ENCODE peak calls at places on chromosomes 13 and 19, in seven cellular contexts. S is EL; B is head of caudate nucleus; M is CD4-positive, alpha-beta memory T cell; K is effector memory CD4-positive, alpha-beta T cell; P is GM23248; H is stimulated activated CD4-positive, alpha-beta T cell treated with anti-CD3 and anti-CD28 coated beads, Interleukin-1b, Interleukin-23, amount 100 ng/mL, for 24 hours. A is an unnamed sample.

GRCh38 chr19:16285769-16286564 is 38.7 kb upstream of the KLF2 start:
- DNase-seq in S (no peak), H (no peak), P (no peak), B (peak; percentile 65), K (no peak), M (no peak), A (no peak)

GRCh38 chr13:38758278-38758677 is 71.4 kb downstream of the FREM2 start:
- DNase-seq in M (no peak), S (no peak), K (no peak), H (no peak), B (no peak), P (no peak), A (no peak)

GRCh38 chr19:16928916-16929315 is 40.1 kb downstream of the F2RL3 start:
- DNase-seq in H (no peak), S (no peak), K (no peak), B (no peak), P (no peak), M (no peak), A (no peak)

GRCh38 chr19:29211562-29212416 is 1.2 kb downstream of the UQCRFS1 start:
- DNase-seq in B (no peak), H (no peak), M (peak; percentile 2), S (peak; percentile 9), K (no peak), P (peak; percentile 54), A (no peak)

GRCh38 chr19:33005440-33005839 is 33.4 kb downstream of the FAAP24 start:
- DNase-seq in M (no peak), P (no peak), S (no peak), B (no peak), H (no peak), K (no peak), A (no peak)

GRCh38 chr13:46211521-46212351 is at the start of gene LRRC63:
- DNase-seq in B (peak; percentile 79), P (peak; percentile 70), S (peak; percentile 48), H (peak; percentile 79), K (peak; percentile 79), M (peak; percentile 81), A (no peak)

GRCh38 chr19:10587022-10587838 is at the start of gene AP1M2:
- DNase-seq in K (no peak), M (no peak), S (no peak), H (no peak), B (no peak), P (no peak), A (no peak)

GRCh38 chr13:30656178-30656577 is 38.5 kb downstream of the USPL1 start:
- DNase-seq in M (no peak), B (no peak), P (no peak), S (no peak), K (no peak), H (no peak), A (no peak)

GRCh38 chr19:4208385-4209094 is 20.8 kb upstream of the EBI3 start:
- DNase-seq in S (peak; percentile 48), K (no peak), B (no peak), H (no peak), M (no peak), P (peak; percentile 48), A (no peak)

GRCh38 chr13:66518068-66518467 is 712.1 kb downstream of the PCDH9 start:
- DNase-seq in M (no peak), S (no peak), H (no peak), P (no peak), K (no peak), B (no peak), A (no peak)

GRCh38 chr13:99501952-99502310 is 659 bp downstream of the TM9SF2 start:
- DNase-seq in B (no peak), H (peak; percentile 6), P (peak; percentile 72), S (peak; percentile 26), K (no peak), M (no peak), A (no peak)

GRCh38 chr19:30722801-30723200 is 350.6 kb downstream of the ZNF536 start:
- DNase-seq in B (no peak), K (no peak), S (no peak), M (no peak), P (no peak), H (no peak), A (no peak)

GRCh38 chr13:69324109-69324886 is 783.3 kb upstream of the ATXN8OS start:
- DNase-seq in P (no peak), S (no peak), K (no peak), H (no peak), B (no peak), M (no peak), A (no peak)

GRCh38 chr19:38148337-38148736 is 75.7 kb downstream of the DPF1 start:
- DNase-seq in K (no peak), M (no peak), P (no peak), H (no peak), S (no peak), B (no peak), A (no peak)

GRCh38 chr13:98525852-98526512 is 50.9 kb downstream of the STK24 start:
- DNase-seq in K (no peak), M (no peak), H (no peak), B (no peak), P (no peak), S (no peak), A (no peak)

A was measured in NCI-H187 treated with DMSO at 0.1 percent for 48 hours.